ENCODE peak calls at places on chromosome 11, in seven cellular contexts. One of them, this sample, is unnamed.

GRCh38 chr11:59802639-59803176 is 7.9 kb downstream of the MRPL16 start:
- DNase-seq in K562: peak; percentile 74
- DNase-seq in HCT116: peak; percentile 46
- DNase-seq in H1: no peak
- DNase-seq in GM12878: no peak
- DNase-seq in SK-N-SH: peak; percentile 42
- DNase-seq in HepG2: peak; percentile 51
- DNase-seq in this sample: peak; percentile 23

GRCh38 chr11:75292943-75293342 is 52.4 kb downstream of the TPBGL start:
- DNase-seq in K562: no peak
- DNase-seq in HCT116: no peak
- DNase-seq in H1: no peak
- DNase-seq in GM12878: no peak
- DNase-seq in SK-N-SH: no peak
- DNase-seq in HepG2: no peak
- DNase-seq in this sample: no peak

GRCh38 chr11:45853616-45854219 is 6.4 kb downstream of the CRY2 start:
- DNase-seq in K562: no peak
- DNase-seq in HCT116: no peak
- DNase-seq in H1: no peak
- DNase-seq in GM12878: no peak
- DNase-seq in SK-N-SH: no peak
- DNase-seq in HepG2: no peak
- DNase-seq in this sample: no peak

GRCh38 chr11:14380947-14381555 is 22.1 kb upstream of the RRAS2 start:
- DNase-seq in K562: no peak
- DNase-seq in HCT116: no peak
- DNase-seq in H1: no peak
- DNase-seq in GM12878: no peak
- DNase-seq in SK-N-SH: peak; percentile 92
- DNase-seq in HepG2: peak; percentile 22
- DNase-seq in this sample: peak; percentile 51

GRCh38 chr11:16966633-16967346 is 47.4 kb downstream of the PLEKHA7 start:
- DNase-seq in K562: no peak
- DNase-seq in HCT116: no peak
- DNase-seq in H1: no peak
- DNase-seq in GM12878: no peak
- DNase-seq in SK-N-SH: no peak
- DNase-seq in HepG2: no peak
- DNase-seq in this sample: no peak

GRCh38 chr11:114288139-114288538 is 8.1 kb upstream of the NNMT start:
- DNase-seq in K562: no peak
- DNase-seq in HCT116: no peak
- DNase-seq in H1: no peak
- DNase-seq in GM12878: no peak
- DNase-seq in SK-N-SH: no peak
- DNase-seq in HepG2: no peak
- DNase-seq in this sample: no peak

GRCh38 chr11:59186130-59186594 is 14.2 kb downstream of the DTX4 start:
- DNase-seq in K562: peak; percentile 66
- DNase-seq in HCT116: peak; percentile 57
- DNase-seq in H1: no peak
- DNase-seq in GM12878: no peak
- DNase-seq in SK-N-SH: peak; percentile 68
- DNase-seq in HepG2: peak; percentile 50
- DNase-seq in this sample: no peak

GRCh38 chr11:96001037-96001436 is 77.1 kb upstream of the MTMR2 start:
- DNase-seq in K562: no peak
- DNase-seq in HCT116: no peak
- DNase-seq in H1: no peak
- DNase-seq in GM12878: no peak
- DNase-seq in SK-N-SH: no peak
- DNase-seq in HepG2: no peak
- DNase-seq in this sample: no peak

GRCh38 chr11:128448487-128448886 is 138.9 kb downstream of the ETS1 start:
- DNase-seq in K562: no peak
- DNase-seq in HCT116: peak; percentile 95
- DNase-seq in H1: peak; percentile 25
- DNase-seq in GM12878: no peak
- DNase-seq in SK-N-SH: no peak
- DNase-seq in HepG2: peak; percentile 89
- DNase-seq in this sample: no peak

GRCh38 chr11:47819743-47820142 is 28.4 kb downstream of the NUP160 start:
- DNase-seq in K562: no peak
- DNase-seq in HCT116: no peak
- DNase-seq in H1: no peak
- DNase-seq in GM12878: no peak
- DNase-seq in SK-N-SH: no peak
- DNase-seq in HepG2: no peak
- DNase-seq in this sample: no peak

GRCh38 chr11:45724145-45724544 is 58.7 kb upstream of the CHST1 start:
- DNase-seq in K562: no peak
- DNase-seq in HCT116: no peak
- DNase-seq in H1: no peak
- DNase-seq in GM12878: no peak
- DNase-seq in SK-N-SH: no peak
- DNase-seq in HepG2: no peak
- DNase-seq in this sample: no peak

GRCh38 chr11:134670961-134671370 is 258.9 kb upstream of the B3GAT1 start:
- DNase-seq in K562: no peak
- DNase-seq in HCT116: no peak
- DNase-seq in H1: no peak
- DNase-seq in GM12878: no peak
- DNase-seq in SK-N-SH: no peak
- DNase-seq in HepG2: no peak
- DNase-seq in this sample: no peak

GRCh38 chr11:123519055-123519796 is 89.2 kb downstream of the GRAMD1B start:
- DNase-seq in K562: no peak
- DNase-seq in HCT116: peak; percentile 7
- DNase-seq in H1: no peak
- DNase-seq in GM12878: no peak
- DNase-seq in SK-N-SH: peak; percentile 55
- DNase-seq in HepG2: no peak
- DNase-seq in this sample: no peak

GRCh38 chr11:94537051-94537600 is 6.6 kb upstream of the FUT4 start:
- DNase-seq in K562: no peak
- DNase-seq in HCT116: no peak
- DNase-seq in H1: no peak
- DNase-seq in GM12878: no peak
- DNase-seq in SK-N-SH: no peak
- DNase-seq in HepG2: no peak
- DNase-seq in this sample: no peak

GRCh38 chr11:22785251-22785650 is 44.4 kb downstream of the SVIP start:
- DNase-seq in K562: no peak
- DNase-seq in HCT116: no peak
- DNase-seq in H1: no peak
- DNase-seq in GM12878: no peak
- DNase-seq in SK-N-SH: no peak
- DNase-seq in HepG2: no peak
- DNase-seq in this sample: no peak

GRCh38 chr11:92227233-92227593 is 2.6 kb downstream of the FAT3 start:
- DNase-seq in K562: no peak
- DNase-seq in HCT116: no peak
- DNase-seq in H1: no peak
- DNase-seq in GM12878: no peak
- DNase-seq in SK-N-SH: peak; percentile 49
- DNase-seq in HepG2: no peak
- DNase-seq in this sample: peak; percentile 50

GRCh38 chr11:14357843-14358728 is 897 bp downstream of the RRAS2 start:
- DNase-seq in K562: peak; percentile 62
- DNase-seq in HCT116: peak; percentile 37
- DNase-seq in H1: no peak
- DNase-seq in GM12878: no peak
- DNase-seq in SK-N-SH: peak; percentile 83
- DNase-seq in HepG2: peak; percentile 66
- DNase-seq in this sample: peak; percentile 35

GRCh38 chr11:95074806-95075563 is 8.3 kb downstream of the SRSF8 start:
- DNase-seq in K562: no peak
- DNase-seq in HCT116: no peak
- DNase-seq in H1: no peak
- DNase-seq in GM12878: no peak
- DNase-seq in SK-N-SH: no peak
- DNase-seq in HepG2: no peak
- DNase-seq in this sample: peak; percentile 40

GRCh38 chr11:125201525-125202121 is 37.1 kb downstream of the PKNOX2 start:
- DNase-seq in K562: no peak
- DNase-seq in HCT116: no peak
- DNase-seq in H1: no peak
- DNase-seq in GM12878: no peak
- DNase-seq in SK-N-SH: no peak
- DNase-seq in HepG2: peak; percentile 50
- DNase-seq in this sample: no peak

GRCh38 chr11:18700872-18701271 is 2.3 kb downstream of the TMEM86A start:
- DNase-seq in K562: no peak
- DNase-seq in HCT116: no peak
- DNase-seq in H1: no peak
- DNase-seq in GM12878: no peak
- DNase-seq in SK-N-SH: no peak
- DNase-seq in HepG2: no peak
- DNase-seq in this sample: no peak

GRCh38 chr11:66116576-66117361 is 46.7 kb downstream of the PACS1 start:
- DNase-seq in K562: no peak
- DNase-seq in HCT116: no peak
- DNase-seq in H1: no peak
- DNase-seq in GM12878: no peak
- DNase-seq in SK-N-SH: no peak
- DNase-seq in HepG2: no peak
- DNase-seq in this sample: no peak

GRCh38 chr11:20158597-20159257 is 1.5 kb downstream of the DBX1 start:
- DNase-seq in K562: peak; percentile 57
- DNase-seq in HCT116: no peak
- DNase-seq in H1: no peak
- DNase-seq in GM12878: no peak
- DNase-seq in SK-N-SH: peak; percentile 33
- DNase-seq in HepG2: peak; percentile 6
- DNase-seq in this sample: peak; percentile 87

GRCh38 chr11:88779551-88779950 is 286.2 kb downstream of the GRM5 start:
- DNase-seq in K562: no peak
- DNase-seq in HCT116: no peak
- DNase-seq in H1: no peak
- DNase-seq in GM12878: no peak
- DNase-seq in SK-N-SH: no peak
- DNase-seq in HepG2: peak; percentile 0
- DNase-seq in this sample: no peak

GRCh38 chr11:129694966-129695365 is 120.7 kb upstream of the TMEM45B start:
- DNase-seq in K562: no peak
- DNase-seq in HCT116: no peak
- DNase-seq in H1: no peak
- DNase-seq in GM12878: no peak
- DNase-seq in SK-N-SH: no peak
- DNase-seq in HepG2: no peak
- DNase-seq in this sample: no peak

GRCh38 chr11:15481871-15482270 is 367.1 kb downstream of the INSC start:
- DNase-seq in K562: no peak
- DNase-seq in HCT116: no peak
- DNase-seq in H1: no peak
- DNase-seq in GM12878: no peak
- DNase-seq in SK-N-SH: no peak
- DNase-seq in HepG2: no peak
- DNase-seq in this sample: no peak
- TF ChIP-seq JUND in K562: no peak
- TF ChIP-seq JUND in HCT116: no peak
- TF ChIP-seq JUND in H1: no peak
- TF ChIP-seq JUND in GM12878: no peak
- TF ChIP-seq JUND in SK-N-SH: no peak
- TF ChIP-seq JUND in HepG2: no peak
- TF ChIP-seq JUND in this sample: no peak

DNA sequence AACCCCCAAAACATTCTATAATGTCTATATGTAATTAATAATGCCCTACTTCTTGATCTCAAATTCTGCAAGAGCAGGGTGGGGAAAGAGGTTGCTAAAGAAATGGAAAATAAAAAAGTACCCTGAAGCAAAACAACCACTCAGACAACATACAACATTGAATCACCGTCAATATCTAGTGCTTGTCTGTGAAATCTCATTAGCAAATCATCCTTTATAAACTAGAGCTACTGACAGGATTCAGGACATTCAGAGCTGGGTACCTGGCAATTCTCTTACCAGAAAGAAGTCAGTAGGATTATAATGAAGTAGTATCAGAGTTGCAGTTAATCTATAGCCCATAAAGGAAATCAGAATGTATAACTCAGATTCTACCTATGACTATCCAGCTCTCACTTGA is 143.2 kb downstream of the CADM1 start:
- DNase-seq in K562: no peak
- DNase-seq in HCT116: no peak
- DNase-seq in H1: no peak
- DNase-seq in GM12878: no peak
- DNase-seq in SK-N-SH: no peak
- DNase-seq in HepG2: no peak
- DNase-seq in this sample: no peak
- TF ChIP-seq JUND in K562: no peak
- TF ChIP-seq JUND in HCT116: no peak
- TF ChIP-seq JUND in H1: no peak
- TF ChIP-seq JUND in GM12878: no peak
- TF ChIP-seq JUND in SK-N-SH: no peak
- TF ChIP-seq JUND in HepG2: no peak
- TF ChIP-seq JUND in this sample: no peak

DNA sequence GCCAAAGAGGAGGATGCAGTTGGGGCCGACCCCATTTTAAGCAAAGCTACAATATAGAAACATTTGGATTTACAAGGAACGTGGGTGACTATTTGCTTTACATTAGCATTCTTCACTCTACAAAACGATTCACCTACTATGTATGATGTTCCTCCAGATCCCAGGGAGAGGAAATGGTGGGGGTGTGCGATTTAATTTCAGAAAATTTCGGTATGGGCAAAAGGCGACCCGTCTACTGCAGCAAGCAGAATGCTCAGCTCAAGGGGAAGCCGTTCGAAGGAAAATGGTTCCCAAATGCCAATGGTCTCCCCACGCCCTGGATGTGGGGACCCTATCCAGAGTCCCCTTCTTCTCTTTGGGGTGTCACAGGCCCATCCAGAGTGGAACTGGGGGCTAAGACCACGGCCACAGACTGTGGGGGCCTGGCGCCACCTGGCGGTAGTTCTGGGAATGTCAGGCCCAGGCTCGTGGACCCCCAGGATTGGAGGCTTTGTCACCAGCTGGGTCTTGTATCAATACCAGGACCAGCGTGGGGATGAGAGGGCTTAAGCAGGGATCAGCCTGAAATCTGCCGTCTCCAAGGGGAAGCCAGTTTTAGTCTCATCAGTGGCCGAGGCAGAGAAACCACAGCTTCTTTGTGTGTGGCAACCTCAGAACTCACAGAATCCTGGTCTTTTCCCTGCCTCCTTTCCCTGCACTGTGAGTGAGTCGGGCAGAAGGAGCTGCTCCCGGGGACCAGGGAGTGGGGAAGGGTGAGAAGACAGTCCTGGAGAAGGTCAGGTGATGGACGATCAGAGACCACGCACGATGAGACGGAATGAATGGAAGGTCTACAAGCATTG is 8.3 kb downstream of the LRRC10B start:
- DNase-seq in K562: peak; percentile 61
- DNase-seq in HCT116: no peak
- DNase-seq in H1: no peak
- DNase-seq in GM12878: no peak
- DNase-seq in SK-N-SH: peak; percentile 93
- DNase-seq in HepG2: peak; percentile 8
- DNase-seq in this sample: no peak
- TF ChIP-seq JUND in K562: no peak
- TF ChIP-seq JUND in HCT116: no peak
- TF ChIP-seq JUND in H1: no peak
- TF ChIP-seq JUND in GM12878: no peak
- TF ChIP-seq JUND in SK-N-SH: no peak
- TF ChIP-seq JUND in HepG2: no peak
- TF ChIP-seq JUND in this sample: no peak

GRCh38 chr11:73997120-73997772 is 11.6 kb downstream of the UCP3 start:
- DNase-seq in K562: no peak
- DNase-seq in HCT116: no peak
- DNase-seq in H1: no peak
- DNase-seq in GM12878: no peak
- DNase-seq in SK-N-SH: no peak
- DNase-seq in HepG2: no peak
- DNase-seq in this sample: no peak
- TF ChIP-seq JUND in K562: no peak
- TF ChIP-seq JUND in HCT116: no peak
- TF ChIP-seq JUND in H1: no peak
- TF ChIP-seq JUND in GM12878: no peak
- TF ChIP-seq JUND in SK-N-SH: no peak
- TF ChIP-seq JUND in HepG2: no peak
- TF ChIP-seq JUND in this sample: no peak